ENCODE peak calls at places on chromosome 15, in five cellular contexts. Q is HFFc6; W is cardiac fibroblast; B is activated effector memory CD4-positive, alpha-beta T cell treated with anti-CD3 and anti-CD28 coated beads, Interleukin-2, amount 50 U/mL, for 16 hours; S is HTR-8/SVneo. D is an unnamed sample.

GRCh38 chr15:68488966-68489365 is 57.0 kb upstream of the ITGA11 start:
- DNase-seq in W (no peak), B (no peak), S (no peak), Q (no peak), D (no peak)

GRCh38 chr15:78149805-78150751 is 916 bp downstream of the IDH3A start:
- DNase-seq in Q (no peak), W (peak), S (no peak), B (no peak), D (no peak)

GRCh38 chr15:73240864-73241499 is 127.8 kb downstream of the HCN4 start:
- DNase-seq in Q (peak), W (peak), S (peak), B (peak), D (peak)

GRCh38 chr15:49423906-49424520 is 971 bp downstream of the FGF7 start:
- DNase-seq in B (no peak), W (no peak), Q (no peak), S (no peak), D (no peak)

GRCh38 chr15:100595964-100596363 is 6.0 kb downstream of the LINS1 start:
- DNase-seq in W (no peak), Q (no peak), S (no peak), B (no peak), D (no peak)

GRCh38 chr15:80568298-80568697 is 126.8 kb upstream of the ABHD17C start:
- DNase-seq in B (no peak), Q (peak), W (peak), S (no peak), D (no peak)

GRCh38 chr15:77642019-77642418 is 9.3 kb upstream of the LINGO1 start:
- DNase-seq in W (no peak), Q (no peak), S (no peak), B (no peak), D (no peak)

GRCh38 chr15:78004222-78004727 is 73.2 kb downstream of the TBC1D2B start:
- DNase-seq in S (no peak), B (no peak), W (no peak), Q (no peak), D (no peak)

GRCh38 chr15:57495037-57495436 is 96.7 kb upstream of the MYZAP start:
- DNase-seq in S (no peak), Q (no peak), B (no peak), W (peak), D (no peak)

GRCh38 chr15:72784233-72784876 is 797 bp upstream of the ADPGK start:
- DNase-seq in S (peak), Q (peak), B (no peak), W (peak), D (no peak)

GRCh38 chr15:71051539-71051938 is 63.7 kb upstream of the THSD4 start:
- DNase-seq in Q (peak), S (no peak), B (no peak), W (peak), D (no peak)

GRCh38 chr15:36601497-36601932 is 22.1 kb downstream of the CDIN1 start:
- DNase-seq in Q (peak), W (peak), B (no peak), S (peak), D (no peak)

GRCh38 chr15:79702621-79703020 is 194.2 kb downstream of the MTHFS start:
- DNase-seq in S (no peak), Q (peak), W (no peak), B (no peak), D (no peak)

GRCh38 chr15:99574048-99574447 is 8.3 kb downstream of the MEF2A start:
- DNase-seq in W (no peak), S (no peak), B (no peak), Q (no peak), D (no peak)

GRCh38 chr15:33149919-33150318 is 44.6 kb downstream of the FMN1 start:
- DNase-seq in B (no peak), W (peak), S (no peak), Q (no peak), D (no peak)

GRCh38 chr15:60471314-60471713 is 7.6 kb downstream of the ICE2 start:
- DNase-seq in B (no peak), Q (no peak), W (no peak), S (no peak), D (no peak)

GRCh38 chr15:70892912-70893560 is 410 bp downstream of the LRRC49 start:
- DNase-seq in W (peak), S (peak), Q (peak), B (no peak), D (no peak)

GRCh38 chr15:66995257-66995656 is 70.1 kb upstream of the SMAD3 start:
- DNase-seq in B (no peak), S (peak), Q (no peak), W (peak), D (no peak)

GRCh38 chr15:68278345-68279217 is 1.0 kb downstream of the FEM1B start:
- DNase-seq in B (no peak), S (no peak), Q (no peak), W (peak), D (no peak)

GRCh38 chr15:98881526-98882517 is 125.8 kb downstream of the PGPEP1L start:
- DNase-seq in Q (peak), B (no peak), W (peak), S (no peak), D (no peak)

GRCh38 chr15:67067161-67067853 is 1.9 kb downstream of the SMAD3 start:
- DNase-seq in W (peak), B (no peak), S (no peak), Q (no peak), D (no peak)

GRCh38 chr15:74202461-74203401 is at the start of gene STRA6:
- DNase-seq in W (no peak), Q (peak), S (no peak), B (no peak), D (no peak)

GRCh38 chr15:86916671-86917450 is 837.2 kb downstream of the AGBL1 start:
- DNase-seq in W (no peak), B (no peak), Q (no peak), S (no peak), D (peak)

GRCh38 chr15:66646308-66646707 is 55.7 kb upstream of the SMAD6 start:
- DNase-seq in S (no peak), B (no peak), Q (no peak), W (peak), D (no peak)

GRCh38 chr15:42048821-42049200 is 28.0 kb upstream of the PLA2G4E start:
- DNase-seq in B (no peak), S (no peak), Q (no peak), W (no peak), D (peak)

GRCh38 chr15:60370804-60371700 is 26.7 kb downstream of the ANXA2 start:
- DNase-seq in W (peak), Q (peak), S (peak), B (peak), D (peak)

GRCh38 chr15:92809880-92810361 is 90.2 kb upstream of the CHD2 start:
- DNase-seq in B (peak), S (no peak), Q (peak), W (peak), D (peak)